ENCODE peak calls at places on chromosomes 3 and 15, in seven cellular contexts. One of them, this sample, is unnamed.

GRCh38 chr3:169907476-169907875 is 3.9 kb upstream of the SAMD7 start:
- DNase-seq in activated T-helper 1 cell treated with anti-CD3 and anti-CD28 coated beads, Interleukin-12 subunit alpha, Interleukin-12 subunit beta, Interleukin-2, Interleukin-4 antibody, amounts not matched to agents 30 ng/mL and 10 ng/mL and 1 ng/mL, durations not matched to agents 14 hours and 24 hours and 36 hours: no peak
- DNase-seq in uterus: no peak
- DNase-seq in activated B cell treated with CpG ODN at 0.5 μM for 24 hours: no peak
- DNase-seq in occipital lobe: no peak
- DNase-seq in adrenal gland: no peak
- DNase-seq in NCI-H2171 treated with DMSO at 0.1 percent for 48 hours: no peak
- DNase-seq in this sample: no peak

GRCh38 chr3:32100465-32100864 is 6.0 kb upstream of the GPD1L start:
- DNase-seq in activated B cell treated with CpG ODN at 0.5 μM for 24 hours: no peak
- DNase-seq in uterus: no peak
- DNase-seq in NCI-H2171 treated with DMSO at 0.1 percent for 48 hours: no peak
- DNase-seq in activated T-helper 1 cell treated with anti-CD3 and anti-CD28 coated beads, Interleukin-12 subunit alpha, Interleukin-12 subunit beta, Interleukin-2, Interleukin-4 antibody, amounts not matched to agents 30 ng/mL and 10 ng/mL and 1 ng/mL, durations not matched to agents 14 hours and 24 hours and 36 hours: no peak
- DNase-seq in occipital lobe: no peak
- DNase-seq in adrenal gland: no peak
- DNase-seq in this sample: no peak

GRCh38 chr15:41564960-41565502 is 6.0 kb downstream of the TYRO3 start:
- DNase-seq in occipital lobe: no peak
- DNase-seq in activated T-helper 1 cell treated with anti-CD3 and anti-CD28 coated beads, Interleukin-12 subunit alpha, Interleukin-12 subunit beta, Interleukin-2, Interleukin-4 antibody, amounts not matched to agents 30 ng/mL and 10 ng/mL and 1 ng/mL, durations not matched to agents 14 hours and 24 hours and 36 hours: no peak
- DNase-seq in activated B cell treated with CpG ODN at 0.5 μM for 24 hours: no peak
- DNase-seq in adrenal gland: no peak
- DNase-seq in NCI-H2171 treated with DMSO at 0.1 percent for 48 hours: no peak
- DNase-seq in uterus: no peak
- DNase-seq in this sample: no peak

GRCh38 chr3:141557961-141558706 is 71.3 kb downstream of the RASA2 start:
- DNase-seq in activated B cell treated with CpG ODN at 0.5 μM for 24 hours: no peak
- DNase-seq in occipital lobe: no peak
- DNase-seq in NCI-H2171 treated with DMSO at 0.1 percent for 48 hours: no peak
- DNase-seq in uterus: no peak
- DNase-seq in adrenal gland: no peak
- DNase-seq in activated T-helper 1 cell treated with anti-CD3 and anti-CD28 coated beads, Interleukin-12 subunit alpha, Interleukin-12 subunit beta, Interleukin-2, Interleukin-4 antibody, amounts not matched to agents 30 ng/mL and 10 ng/mL and 1 ng/mL, durations not matched to agents 14 hours and 24 hours and 36 hours: no peak
- DNase-seq in this sample: no peak

GRCh38 chr3:170417090-170417489 is 1.6 kb upstream of the CLDN11 start:
- DNase-seq in activated B cell treated with CpG ODN at 0.5 μM for 24 hours: no peak
- DNase-seq in adrenal gland: no peak
- DNase-seq in occipital lobe: no peak
- DNase-seq in uterus: no peak
- DNase-seq in NCI-H2171 treated with DMSO at 0.1 percent for 48 hours: peak
- DNase-seq in activated T-helper 1 cell treated with anti-CD3 and anti-CD28 coated beads, Interleukin-12 subunit alpha, Interleukin-12 subunit beta, Interleukin-2, Interleukin-4 antibody, amounts not matched to agents 30 ng/mL and 10 ng/mL and 1 ng/mL, durations not matched to agents 14 hours and 24 hours and 36 hours: no peak
- DNase-seq in this sample: no peak

GRCh38 chr15:70617076-70617910 is 146.1 kb downstream of the UACA start:
- DNase-seq in activated T-helper 1 cell treated with anti-CD3 and anti-CD28 coated beads, Interleukin-12 subunit alpha, Interleukin-12 subunit beta, Interleukin-2, Interleukin-4 antibody, amounts not matched to agents 30 ng/mL and 10 ng/mL and 1 ng/mL, durations not matched to agents 14 hours and 24 hours and 36 hours: no peak
- DNase-seq in uterus: no peak
- DNase-seq in NCI-H2171 treated with DMSO at 0.1 percent for 48 hours: peak
- DNase-seq in occipital lobe: no peak
- DNase-seq in activated B cell treated with CpG ODN at 0.5 μM for 24 hours: no peak
- DNase-seq in adrenal gland: no peak
- DNase-seq in this sample: no peak

GRCh38 chr3:100899440-100900091 is 93.7 kb downstream of the ABI3BP start:
- DNase-seq in adrenal gland: no peak
- DNase-seq in activated T-helper 1 cell treated with anti-CD3 and anti-CD28 coated beads, Interleukin-12 subunit alpha, Interleukin-12 subunit beta, Interleukin-2, Interleukin-4 antibody, amounts not matched to agents 30 ng/mL and 10 ng/mL and 1 ng/mL, durations not matched to agents 14 hours and 24 hours and 36 hours: no peak
- DNase-seq in occipital lobe: no peak
- DNase-seq in NCI-H2171 treated with DMSO at 0.1 percent for 48 hours: no peak
- DNase-seq in uterus: no peak
- DNase-seq in activated B cell treated with CpG ODN at 0.5 μM for 24 hours: no peak
- DNase-seq in this sample: no peak

GRCh38 chr15:91100561-91101355 is 701 bp downstream of the SV2B start:
- DNase-seq in NCI-H2171 treated with DMSO at 0.1 percent for 48 hours: no peak
- DNase-seq in occipital lobe: no peak
- DNase-seq in uterus: no peak
- DNase-seq in activated B cell treated with CpG ODN at 0.5 μM for 24 hours: no peak
- DNase-seq in adrenal gland: no peak
- DNase-seq in activated T-helper 1 cell treated with anti-CD3 and anti-CD28 coated beads, Interleukin-12 subunit alpha, Interleukin-12 subunit beta, Interleukin-2, Interleukin-4 antibody, amounts not matched to agents 30 ng/mL and 10 ng/mL and 1 ng/mL, durations not matched to agents 14 hours and 24 hours and 36 hours: no peak
- DNase-seq in this sample: no peak

This sample was measured in T1000.